ENCODE peak calls at places on chromosomes 6 and 20, in six cellular contexts. R, U, C, J, X and K are unnamed samples.

GRCh38 chr6:39964530-39964929 is 30.3 kb upstream of the MOCS1 start:
- DNase-seq in R (no peak), U (no peak), C (no peak), J (no peak), X (no peak), K (no peak)

GRCh38 chr6:43496370-43497128 is 13.6 kb downstream of the LRRC73 start:
- DNase-seq in R (no peak), U (no peak), C (peak; percentile 80), J (peak; percentile 96), X (peak; percentile 89), K (peak; percentile 98)

GRCh38 chr6:42441059-42441471 is 10.7 kb downstream of the TRERF1 start:
- DNase-seq in R (no peak), U (no peak), C (no peak), J (no peak), X (no peak), K (no peak)

GRCh38 chr6:1870902-1871301 is 261.2 kb downstream of the FOXC1 start:
- DNase-seq in R (no peak), U (no peak), C (no peak), J (no peak), X (no peak), K (no peak)

GRCh38 chr6:108492131-108492766 is 68.5 kb upstream of the FOXO3 start:
- DNase-seq in R (no peak), U (peak; percentile 21), C (peak; percentile 25), J (peak; percentile 67), X (peak; percentile 11), K (no peak)

GRCh38 chr6:106631356-106631755 is 2.0 kb downstream of the QRSL1 start:
- DNase-seq in R (no peak), U (no peak), C (no peak), J (no peak), X (no peak), K (no peak)

GRCh38 chr6:54935739-54936138 is 89.2 kb downstream of the FAM83B start:
- DNase-seq in R (no peak), U (peak; percentile 78), C (no peak), J (peak; percentile 99), X (no peak), K (peak; percentile 80)

GRCh38 chr6:139919107-139920026 is 544.9 kb upstream of the CITED2 start:
- DNase-seq in R (no peak), U (no peak), C (no peak), J (no peak), X (no peak), K (no peak)

GRCh38 chr6:141561154-141561553 is 571.6 kb upstream of the GJE1 start:
- DNase-seq in R (no peak), U (no peak), C (peak; percentile 27), J (peak; percentile 75), X (no peak), K (no peak)

GRCh38 chr6:27674882-27675281 is 202.0 kb upstream of the ZNF184 start:
- DNase-seq in R (no peak), U (no peak), C (no peak), J (no peak), X (no peak), K (no peak)

GRCh38 chr6:32825966-32826365 is 9.2 kb upstream of the HLA-DOB start:
- DNase-seq in R (no peak), U (no peak), C (peak; percentile 55), J (peak; percentile 68), X (no peak), K (no peak)

GRCh38 chr6:20931093-20931492 is 396.8 kb downstream of the CDKAL1 start:
- DNase-seq in R (no peak), U (no peak), C (no peak), J (no peak), X (no peak), K (no peak)

GRCh38 chr20:60786686-60787217 is 465.3 kb upstream of the CDH4 start:
- DNase-seq in R (no peak), U (no peak), C (no peak), J (no peak), X (no peak), K (no peak)

GRCh38 chr6:140281236-140281635 is 906.8 kb upstream of the CITED2 start:
- DNase-seq in R (no peak), U (peak; percentile 16), C (no peak), J (peak; percentile 91), X (no peak), K (peak; percentile 71)

GRCh38 chr6:31896856-31897611 is 464 bp downstream of the EHMT2 start:
- DNase-seq in R (no peak), U (no peak), C (no peak), J (no peak), X (peak; percentile 81), K (no peak)

GRCh38 chr20:35369804-35370203 is 42.0 kb downstream of the UQCC1 start:
- DNase-seq in R (no peak), U (peak; percentile 31), C (peak; percentile 64), J (peak; percentile 72), X (no peak), K (no peak)

GRCh38 chr20:46137816-46138215 is 19.7 kb downstream of the CD40 start:
- DNase-seq in R (no peak), U (no peak), C (no peak), J (no peak), X (no peak), K (no peak)

GRCh38 chr20:39019805-39020325 is 57.7 kb downstream of the DHX35 start:
- DNase-seq in R (no peak), U (no peak), C (no peak), J (no peak), X (no peak), K (no peak)

GRCh38 chr6:116255246-116255800 is 1.4 kb upstream of the TSPYL4 start:
- DNase-seq in R (no peak), U (no peak), C (peak; percentile 65), J (no peak), X (no peak), K (no peak)

GRCh38 chr6:6074190-6074589 is 67.5 kb upstream of the NRN1 start:
- DNase-seq in R (no peak), U (no peak), C (no peak), J (no peak), X (no peak), K (no peak)

GRCh38 chr20:45253260-45253659 is 1.1 kb downstream of the SLPI start:
- DNase-seq in R (no peak), U (no peak), C (no peak), J (peak; percentile 57), X (no peak), K (no peak)

GRCh38 chr20:33443006-33443511 is 504 bp downstream of the SNTA1 start:
- DNase-seq in R (peak; percentile 43), U (no peak), C (no peak), J (no peak), X (peak; percentile 61), K (no peak)

GRCh38 chr20:31842471-31843157 is 2.8 kb downstream of the FOXS1 start:
- DNase-seq in R (peak; percentile 77), U (no peak), C (no peak), J (no peak), X (no peak), K (no peak)

GRCh38 chr6:154358019-154358545 is 1.5 kb upstream of the IPCEF1 start:
- DNase-seq in R (no peak), U (no peak), C (no peak), J (no peak), X (no peak), K (no peak)

GRCh38 chr20:47016068-47016664 is 121.5 kb downstream of the EYA2 start:
- DNase-seq in R (no peak), U (no peak), C (no peak), J (no peak), X (peak; percentile 40), K (no peak)

GRCh38 chr6:11969092-11969491 is 43.0 kb upstream of the HIVEP1 start:
- DNase-seq in R (no peak), U (no peak), C (no peak), J (no peak), X (no peak), K (no peak)

GRCh38 chr6:92892626-92893025 is 526.7 kb downstream of the EPHA7 start:
- DNase-seq in R (no peak), U (no peak), C (no peak), J (peak; percentile 69), X (no peak), K (no peak)

GRCh38 chr6:149746147-149746946 is at the start of gene NUP43:
- DNase-seq in R (peak; percentile 95), U (peak; percentile 79), C (peak; percentile 95), J (peak; percentile 87), X (peak; percentile 90), K (peak; percentile 44)

GRCh38 chr6:47106721-47107197 is 64.6 kb upstream of the ADGRF1 start:
- DNase-seq in R (no peak), U (peak; percentile 34), C (peak; percentile 89), J (peak; percentile 53), X (no peak), K (peak; percentile 19)

GRCh38 chr6:55276745-55277627 is 50.3 kb upstream of the GFRAL start:
- DNase-seq in R (peak; percentile 20), U (peak; percentile 32), C (peak; percentile 71), J (peak; percentile 56), X (peak; percentile 11), K (peak; percentile 25)

GRCh38 chr20:63829598-63829942 is 1.5 kb downstream of the ZBTB46 start:
- DNase-seq in R (no peak), U (no peak), C (no peak), J (no peak), X (no peak), K (no peak)

GRCh38 chr6:17042422-17043147 is 59.3 kb upstream of the STMND1 start:
- DNase-seq in R (no peak), U (peak; percentile 65), C (peak; percentile 20), J (peak; percentile 77), X (no peak), K (peak; percentile 17)
- H3K4me3 ChIP-seq in R (no peak overlapping the region), U (no peak overlapping the region), C (no peak overlapping the region), J (no peak overlapping the region), X (no peak overlapping the region), K (no peak overlapping the region)

GRCh38 chr20:37518606-37519507 is 2.2 kb upstream of the NNAT start:
- DNase-seq in R (peak; percentile 64), U (no peak), C (no peak), J (no peak), X (no peak), K (no peak)
- TF ChIP-seq CTCF in R (no peak), U (no peak), C (no peak), J (no peak), X (no peak), K (no peak)

GRCh38 chr6:130781557-130781956 is 45.6 kb upstream of the SMLR1 start:
- DNase-seq in R (no peak), U (no peak), C (no peak), J (no peak), X (no peak), K (no peak)

GRCh38 chr6:130780137-130780536 is 47.1 kb upstream of the SMLR1 start:
- DNase-seq in R (no peak), U (no peak), C (no peak), J (no peak), X (no peak), K (no peak)

GRCh38 chr6:130778946-130779657 is 48.1 kb upstream of the SMLR1 start:
- DNase-seq in R (no peak), U (no peak), C (no peak), J (peak; percentile 1), X (no peak), K (no peak)

GRCh38 chr6:130776287-130776925 is 50.8 kb upstream of the SMLR1 start:
- DNase-seq in R (no peak), U (no peak), C (no peak), J (no peak), X (no peak), K (no peak)

GRCh38 chr6:130779658-130780033 is 47.6 kb upstream of the SMLR1 start:
- DNase-seq in R (no peak), U (no peak), C (no peak), J (no peak), X (no peak), K (no peak)
- H3K4me3 ChIP-seq in R (no peak overlapping the region), U (no peak overlapping the region), C (no peak overlapping the region), J (no peak overlapping the region), X (no peak overlapping the region), K (no peak overlapping the region)

GRCh38 chr6:64516393-64516792 is 880.8 kb downstream of the PHF3 start:
- DNase-seq in R (no peak), U (no peak), C (no peak), J (peak; percentile 54), X (no peak), K (no peak)
- TF ChIP-seq CTCF in R (no peak), U (no peak), C (no peak), J (no peak), X (no peak), K (no peak)